ENCODE peak calls at places on chromosomes 12 and 14, in four cellular contexts. One of them, this sample, is unnamed.

GRCh38 chr12:26746315-26746714 is 86.7 kb downstream of the ITPR2 start:
- DNase-seq in HTR-8/SVneo: peak; percentile 79
- DNase-seq in T-helper 2 cell: no peak
- DNase-seq in SW 1271: no peak
- DNase-seq in this sample: no peak

GRCh38 chr14:66401447-66402095 is 84.6 kb upstream of the CCDC196 start:
- DNase-seq in HTR-8/SVneo: no peak
- DNase-seq in T-helper 2 cell: no peak
- DNase-seq in SW 1271: no peak
- DNase-seq in this sample: no peak

GRCh38 chr12:4908694-4909396 is 860 bp upstream of the KCNA1 start:
- DNase-seq in HTR-8/SVneo: no peak
- DNase-seq in SW 1271: no peak
- DNase-seq in T-helper 2 cell: no peak
- DNase-seq in this sample: peak; percentile 66

GRCh38 chr12:114692558-114693531 is 8.9 kb upstream of the TBX3 start:
- DNase-seq in HTR-8/SVneo: no peak
- DNase-seq in SW 1271: no peak
- DNase-seq in T-helper 2 cell: no peak
- DNase-seq in this sample: no peak

GRCh38 chr14:90287791-90288190 is 31.4 kb downstream of the PSMC1 start:
- DNase-seq in HTR-8/SVneo: no peak
- DNase-seq in T-helper 2 cell: no peak
- DNase-seq in SW 1271: no peak
- DNase-seq in this sample: no peak

GRCh38 chr12:4816776-4817530 is 92.8 kb upstream of the KCNA1 start:
- DNase-seq in T-helper 2 cell: no peak
- DNase-seq in HTR-8/SVneo: no peak
- DNase-seq in SW 1271: no peak
- DNase-seq in this sample: no peak

GRCh38 chr12:26630546-26631027 is 202.4 kb downstream of the ITPR2 start:
- DNase-seq in T-helper 2 cell: no peak
- DNase-seq in HTR-8/SVneo: peak; percentile 61
- DNase-seq in SW 1271: no peak
- DNase-seq in this sample: no peak

GRCh38 chr12:110546339-110546738 is 36.8 kb downstream of the PPTC7 start:
- DNase-seq in T-helper 2 cell: no peak
- DNase-seq in SW 1271: no peak
- DNase-seq in HTR-8/SVneo: peak; percentile 71
- DNase-seq in this sample: no peak

This sample was measured in GM20000.